ENCODE peak calls at places on chromosomes 6 and 20, in four cellular contexts. J is tibial artery, F is NB4, Q is dorsolateral prefrontal cortex. R is an unnamed sample.

GRCh38 chr6:89536230-89536629 is 102.3 kb downstream of the LYRM2 start:
- DNase-seq in J (no peak), F (no peak), Q (no peak), R (no peak)

GRCh38 chr6:3457710-3458605 is 1.1 kb upstream of the SLC22A23 start:
- DNase-seq in J (peak), F (peak), Q (peak), R (no peak)

GRCh38 chr6:156976144-156977088 is 199.2 kb downstream of the ARID1B start:
- DNase-seq in J (no peak), F (peak), Q (no peak), R (no peak)

GRCh38 chr6:73656501-73657145 is 2.8 kb upstream of the SLC17A5 start:
- DNase-seq in J (no peak), F (no peak), Q (no peak), R (no peak)

GRCh38 chr6:51949451-51949850 is 138.0 kb downstream of the PKHD1 start:
- DNase-seq in J (no peak), F (no peak), Q (no peak), R (no peak)

GRCh38 chr6:113825776-113826175 is 31.4 kb upstream of the MARCKS start:
- DNase-seq in J (peak), F (no peak), Q (peak), R (no peak)

GRCh38 chr6:105824732-105825131 is 261.4 kb upstream of the PRDM1 start:
- DNase-seq in J (no peak), F (no peak), Q (no peak), R (no peak)

GRCh38 chr6:109893606-109894005 is 84.5 kb upstream of the GPR6 start:
- DNase-seq in J (no peak), F (peak), Q (peak), R (no peak)

GRCh38 chr20:11108102-11108842 is 434.5 kb upstream of the JAG1 start:
- DNase-seq in J (no peak), F (no peak), Q (no peak), R (no peak)

GRCh38 chr6:26087284-26088115 is at the start of gene HFE:
- DNase-seq in J (peak), F (peak), Q (no peak), R (no peak)

GRCh38 chr6:35496851-35497570 is at the start of gene TEAD3:
- DNase-seq in J (no peak), F (peak), Q (no peak), R (no peak)

GRCh38 chr6:16200231-16200941 is 38.0 kb upstream of the GMPR start:
- DNase-seq in J (no peak), F (no peak), Q (peak), R (no peak)

GRCh38 chr6:56749632-56750151 is 107.0 kb upstream of the DST start:
- DNase-seq in J (no peak), F (no peak), Q (no peak), R (no peak)

GRCh38 chr20:61791995-61792394 is 273.7 kb downstream of the TAF4 start:
- DNase-seq in J (no peak), F (no peak), Q (no peak), R (no peak)

GRCh38 chr20:50848846-50849673 is 54.2 kb downstream of the BCAS4 start:
- DNase-seq in J (no peak), F (no peak), Q (peak), R (no peak)

GRCh38 chr20:56468317-56469076 is at the start of gene RTF2:
- DNase-seq in J (peak), F (peak), Q (peak), R (peak)

GRCh38 chr6:166381733-166382499 is 824 bp downstream of the MPC1 start:
- DNase-seq in J (peak), F (peak), Q (peak), R (peak)

GRCh38 chr6:8170754-8171153 is 68.4 kb upstream of the EEF1E1 start:
- DNase-seq in J (no peak), F (no peak), Q (no peak), R (no peak)

GRCh38 chr20:6686171-6686570 is 81.3 kb upstream of the BMP2 start:
- DNase-seq in J (no peak), F (peak), Q (no peak), R (no peak)

GRCh38 chr6:170480045-170480714 is 72.9 kb downstream of the PSMB1 start:
- DNase-seq in J (no peak), F (no peak), Q (no peak), R (no peak)

GRCh38 chr6:35603326-35604202 is 85.2 kb downstream of the FKBP5 start:
- DNase-seq in J (peak), F (no peak), Q (no peak), R (no peak)

GRCh38 chr6:157379656-157380457 is 1.1 kb upstream of the ZDHHC14 start:
- DNase-seq in J (peak), F (peak), Q (peak), R (peak)

GRCh38 chr6:115444079-115444478 is 616.6 kb downstream of the FRK start:
- DNase-seq in J (no peak), F (no peak), Q (no peak), R (no peak)

GRCh38 chr20:19934792-19935491 is 82.2 kb upstream of the NAA20 start:
- DNase-seq in J (peak), F (peak), Q (no peak), R (no peak)

GRCh38 chr6:35754452-35755321 is 17.9 kb downstream of the ARMC12 start:
- DNase-seq in J (no peak), F (peak), Q (no peak), R (no peak)

GRCh38 chr6:54076159-54076789 is 35.0 kb upstream of the MLIP start:
- DNase-seq in J (no peak), F (no peak), Q (no peak), R (no peak)
- TF ChIP-seq CTCF in J (no peak), F (no peak), Q (no peak), R (no peak)

DNA sequence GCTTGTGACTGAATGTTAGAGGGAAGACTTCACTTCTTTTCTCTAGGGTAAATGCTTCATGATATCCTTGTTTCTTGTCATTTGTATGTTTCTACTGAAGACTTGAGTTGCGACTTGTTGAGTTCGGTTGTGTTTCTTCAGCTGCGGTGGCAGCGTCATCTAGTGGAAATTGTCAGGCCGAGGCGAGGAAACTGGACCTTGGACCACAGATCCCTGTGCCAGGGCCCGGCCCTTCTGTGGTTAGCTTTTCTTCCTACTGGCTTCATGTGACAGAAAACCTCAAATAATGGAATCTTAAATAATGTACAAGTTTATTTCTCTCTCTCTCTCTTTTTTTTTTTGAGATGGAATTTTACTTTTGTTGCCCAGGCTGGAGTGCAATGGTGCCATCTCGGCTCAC is 12.4 kb downstream of the MTHFD1L start:
- DNase-seq in J (no peak), F (no peak), Q (no peak), R (no peak)
- TF ChIP-seq CTCF in J (no peak), F (no peak), Q (no peak), R (no peak)

GRCh38 chr6:118652051-118652699 is 784 bp upstream of the CEP85L start:
- DNase-seq in J (no peak), F (no peak), Q (peak), R (no peak)

GRCh38 chr6:118648866-118649554 is 2.4 kb downstream of the CEP85L start:
- DNase-seq in J (no peak), F (no peak), Q (no peak), R (no peak)

GRCh38 chr6:118649918-118650499 is 1.4 kb downstream of the CEP85L start:
- DNase-seq in J (no peak), F (peak), Q (no peak), R (no peak)

GRCh38 chr6:118651282-118652050 is at the start of gene CEP85L:
- DNase-seq in J (peak), F (peak), Q (peak), R (peak)

DNA sequence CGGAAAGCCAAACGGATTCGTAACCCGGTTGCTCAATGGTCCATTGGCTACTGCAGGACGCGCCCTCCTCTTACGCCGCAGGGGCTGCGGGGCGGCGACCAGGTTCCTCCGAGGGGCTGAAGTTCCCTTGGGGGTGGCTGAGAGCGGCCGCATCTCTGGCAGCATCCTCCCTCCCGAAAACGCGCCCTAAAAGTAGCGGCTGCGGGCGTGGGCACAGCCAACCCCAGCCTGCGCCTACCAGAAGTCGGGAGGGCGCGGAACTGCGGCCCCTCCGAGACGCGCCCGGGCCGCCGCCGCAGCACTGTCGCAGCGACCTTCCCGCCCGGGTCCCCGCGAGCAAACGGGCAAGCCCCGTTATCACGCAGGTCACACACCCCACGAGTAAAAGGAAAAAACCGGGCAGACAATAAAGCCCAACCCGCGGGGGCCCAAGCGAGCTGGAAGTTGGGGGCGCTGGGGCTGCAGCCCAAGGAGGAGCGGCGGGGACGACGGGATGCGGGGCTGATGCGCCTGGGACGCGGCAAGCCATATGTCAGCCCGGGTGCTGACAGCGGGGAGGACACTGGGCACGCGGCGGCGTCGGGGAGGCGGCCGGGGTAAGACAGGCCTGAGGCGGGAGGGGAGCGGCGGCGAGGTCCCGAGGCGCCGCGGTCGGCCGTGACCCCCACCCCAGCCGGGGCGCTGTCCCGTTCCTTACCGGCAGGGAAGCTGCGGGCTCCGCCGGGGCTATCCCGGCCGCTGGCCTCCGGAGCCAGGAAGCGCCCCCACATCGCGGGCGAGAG is 700 bp downstream of the CEP85L start:
- DNase-seq in J (peak), F (peak), Q (peak), R (peak)
- TF ChIP-seq CTCF in J (peak), F (peak), Q (no peak), R (no peak)

DNA sequence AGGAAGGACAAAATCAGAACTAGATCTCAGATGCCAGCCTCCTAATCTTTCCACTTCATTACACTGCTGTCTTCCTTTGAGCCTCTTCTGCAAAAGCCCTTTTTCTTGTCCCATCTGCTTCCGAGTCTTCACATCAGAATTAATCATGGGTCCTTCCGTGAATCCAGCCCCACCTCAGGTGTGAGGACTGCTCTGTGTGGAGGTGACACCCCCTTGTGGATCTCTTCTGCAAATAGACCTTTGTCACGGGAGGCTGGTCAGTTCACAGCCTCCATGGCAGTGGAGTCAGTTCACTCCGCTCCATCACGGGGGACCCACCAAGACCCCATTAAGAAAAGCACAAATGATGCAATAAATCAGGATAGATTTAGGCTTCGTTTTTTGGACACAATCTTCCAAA is 171.1 kb downstream of the ADAT2 start:
- DNase-seq in J (no peak), F (peak), Q (peak), R (no peak)
- TF ChIP-seq CTCF in J (peak), F (peak), Q (no peak), R (no peak)

GRCh38 chr20:25548613-25549086 is 36.7 kb downstream of the NINL start:
- DNase-seq in J (no peak), F (no peak), Q (no peak), R (no peak)
- TF ChIP-seq CTCF in J (no peak), F (no peak), Q (no peak), R (no peak)

DNA sequence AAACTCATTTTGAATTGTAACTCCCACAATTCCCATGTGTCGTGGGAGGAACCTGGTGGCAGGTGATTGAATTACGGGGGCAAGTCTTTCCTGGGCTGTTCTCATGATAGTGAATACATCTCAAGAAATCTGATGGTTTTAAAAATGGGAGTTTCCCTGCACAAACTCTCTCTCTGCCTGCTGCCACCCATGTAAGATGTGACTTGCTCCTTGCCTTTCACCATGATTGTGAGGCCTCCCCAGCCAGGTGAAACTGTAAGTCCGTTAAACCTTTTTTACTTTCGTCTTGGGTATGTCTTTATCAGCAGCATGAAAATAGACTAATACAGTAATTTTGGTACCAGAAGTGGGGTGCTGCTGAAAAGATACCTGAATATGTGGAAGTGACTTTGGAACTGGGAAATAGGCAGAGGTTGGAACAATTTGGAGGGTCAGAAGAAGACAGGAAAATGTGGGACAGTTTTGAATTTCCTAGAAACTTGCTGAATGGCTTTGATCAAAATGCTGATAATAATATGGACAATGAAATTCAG is 41.4 kb upstream of the SAMHD1 start:
- DNase-seq in J (no peak), F (no peak), Q (no peak), R (no peak)
- TF ChIP-seq CTCF in J (no peak), F (no peak), Q (no peak), R (no peak)

GRCh38 chr20:59043698-59044097 is 1.1 kb upstream of the PRELID3B start:
- DNase-seq in J (no peak), F (peak), Q (no peak), R (no peak)

GRCh38 chr20:59042796-59043621 is 423 bp upstream of the PRELID3B start:
- DNase-seq in J (peak), F (peak), Q (peak), R (peak)

GRCh38 chr20:59040682-59041081 is 1.9 kb downstream of the PRELID3B start:
- DNase-seq in J (no peak), F (no peak), Q (no peak), R (no peak)

GRCh38 chr20:59044295-59044694 is 1.7 kb upstream of the PRELID3B start:
- DNase-seq in J (no peak), F (no peak), Q (no peak), R (no peak)

DNA sequence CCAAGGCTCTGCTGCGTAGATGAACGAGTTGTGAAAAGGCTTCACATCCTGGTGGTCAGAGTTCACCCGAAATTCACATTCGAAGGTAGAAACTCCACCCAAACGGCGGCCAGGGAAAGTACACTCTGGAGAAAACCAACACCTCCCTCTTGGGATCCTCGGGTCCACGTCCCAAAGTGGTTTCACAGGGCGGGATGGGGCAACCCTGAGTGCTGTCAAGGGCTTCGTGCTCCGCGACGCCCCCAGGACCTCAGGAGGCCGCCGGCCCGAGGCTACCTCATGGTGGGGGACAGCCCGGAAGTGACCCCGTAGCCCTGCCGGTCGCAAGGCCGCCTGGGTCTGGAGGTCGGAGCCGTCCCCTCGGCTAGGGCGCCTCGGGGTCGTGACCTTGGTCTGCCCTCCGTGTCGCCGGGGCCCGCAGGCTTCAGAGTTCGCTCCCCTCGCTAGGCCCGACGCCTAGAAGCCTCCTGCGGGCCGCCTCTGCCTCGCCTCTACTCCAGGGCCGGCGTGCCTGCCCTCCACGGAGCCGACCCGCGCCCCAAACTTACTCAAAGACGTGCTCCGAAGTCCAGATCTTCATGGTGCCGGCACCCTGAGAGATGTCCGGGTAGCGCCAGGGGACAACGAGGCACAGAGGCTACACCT is at the start of gene PRELID3B:
- DNase-seq in J (peak), F (peak), Q (no peak), R (no peak)
- TF ChIP-seq CTCF in J (no peak), F (no peak), Q (no peak), R (no peak)